ENCODE peak calls at places on chromosomes 7 and 10, in four cellular contexts. H, W, G and M are unnamed samples.

GRCh38 chr7:116258734-116259133 is 48.4 kb downstream of the TES start:
- DNase-seq in W (peak; percentile 52), H (peak; percentile 42), G (no peak), M (no peak)

GRCh38 chr10:114239994-114240345 is 916 bp downstream of the VWA2 start:
- DNase-seq in G (no peak), W (no peak), H (no peak), M (no peak)

GRCh38 chr10:91194497-91195179 is 25.8 kb upstream of the PCGF5 start:
- DNase-seq in H (no peak), W (no peak), G (no peak), M (no peak)

GRCh38 chr7:32481921-32482320 is 8.3 kb downstream of the LSM5 start:
- DNase-seq in G (no peak), H (no peak), W (peak; percentile 37), M (no peak)

GRCh38 chr7:77457779-77458178 is 41.6 kb upstream of the GSAP start:
- DNase-seq in G (no peak), H (no peak), W (no peak), M (no peak)

GRCh38 chr10:43058716-43059335 is 18.0 kb upstream of the RET start:
- DNase-seq in W (no peak), H (no peak), G (no peak), M (no peak)

GRCh38 chr7:98202367-98203195 is 8.7 kb upstream of the BHLHA15 start:
- DNase-seq in H (no peak), W (no peak), G (no peak), M (no peak)

GRCh38 chr10:61633665-61634064 is 29.1 kb upstream of the CABCOCO1 start:
- DNase-seq in W (no peak), H (no peak), G (no peak), M (no peak)

GRCh38 chr10:73877533-73878160 is 3.3 kb upstream of the CAMK2G start:
- DNase-seq in H (no peak), W (no peak), G (no peak), M (no peak)

GRCh38 chr7:40133561-40134427 is 628 bp downstream of the MPLKIP start:
- DNase-seq in H (no peak), W (peak; percentile 58), G (no peak), M (no peak)

GRCh38 chr10:79149662-79150443 is 81.1 kb downstream of the ZMIZ1 start:
- DNase-seq in W (peak; percentile 43), H (peak; percentile 75), G (peak; percentile 77), M (peak; percentile 94)

GRCh38 chr10:79149345-79149661 is 80.5 kb downstream of the ZMIZ1 start:
- DNase-seq in H (no peak), G (no peak), W (no peak), M (no peak)

GRCh38 chr10:79147796-79148451 is 79.2 kb downstream of the ZMIZ1 start:
- DNase-seq in W (no peak), G (no peak), H (no peak), M (no peak)

GRCh38 chr10:79147306-79147705 is 78.5 kb downstream of the ZMIZ1 start:
- DNase-seq in H (no peak), G (no peak), W (no peak), M (no peak)

DNA sequence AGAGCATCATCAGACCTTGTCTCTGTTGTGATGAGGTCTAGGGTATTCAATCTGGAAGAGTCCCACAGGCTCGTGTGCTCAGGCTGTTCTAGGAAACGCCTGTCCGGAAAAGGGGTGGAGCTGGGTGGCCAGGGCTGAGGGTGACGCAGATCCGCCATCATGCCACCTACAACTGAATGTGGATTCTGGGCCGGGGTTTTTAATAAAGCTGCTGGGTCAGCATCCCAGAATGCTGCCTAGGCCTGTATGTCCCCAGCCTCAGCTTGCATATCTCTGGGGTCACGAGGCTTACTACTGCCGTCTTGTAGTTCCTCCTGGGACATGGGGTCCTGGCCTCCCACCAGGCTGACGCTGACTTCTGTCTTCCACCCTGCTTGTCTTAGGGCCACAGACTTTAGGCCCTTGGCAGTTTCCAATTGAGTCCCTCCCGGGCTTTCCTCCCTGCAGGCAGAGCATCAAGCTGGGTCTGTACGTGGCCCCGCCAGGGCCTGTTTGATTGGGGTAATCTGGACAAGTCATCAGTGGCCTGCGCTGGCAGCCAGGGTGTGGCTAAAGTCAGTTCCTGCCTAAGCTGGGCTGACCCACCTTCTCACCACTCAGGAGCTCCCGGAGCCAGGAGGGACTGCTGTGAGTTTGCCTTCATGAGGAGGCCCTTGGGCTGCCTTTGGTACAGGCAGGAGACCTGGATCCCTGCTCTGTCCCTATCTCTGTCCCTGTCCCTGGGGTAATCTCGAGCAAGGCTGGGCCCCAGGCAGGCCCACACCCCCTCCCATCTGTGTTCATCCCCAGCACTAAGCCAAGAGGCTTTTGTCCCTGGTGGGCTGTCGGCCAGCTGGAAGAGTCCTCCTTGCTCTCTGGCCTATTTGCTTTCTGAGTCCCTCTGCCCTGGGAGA is 79.9 kb downstream of the ZMIZ1 start:
- DNase-seq in W (peak; percentile 82), H (peak; percentile 71), G (no peak), M (peak; percentile 88)
- TF ChIP-seq POLR2A in W (peak; percentile 54), H (no peak), G (no peak), M (peak; percentile 39)

GRCh38 chr7:100887186-100887954 is 2.1 kb downstream of the UFSP1 start:
- DNase-seq in G (no peak), W (peak; percentile 45), H (peak; percentile 30), M (no peak)
- TF ChIP-seq POLR2A in G (no peak), W (peak; percentile 12), H (no peak), M (no peak)

GRCh38 chr10:78248651-78249464 is 215.2 kb downstream of the RPS24 start:
- DNase-seq in W (no peak), H (no peak), G (peak; percentile 38), M (no peak)

GRCh38 chr10:78250313-78251040 is 216.8 kb downstream of the RPS24 start:
- DNase-seq in W (no peak), H (no peak), G (no peak), M (no peak)

GRCh38 chr10:78253072-78253853 is 219.6 kb downstream of the RPS24 start:
- DNase-seq in G (no peak), H (no peak), W (no peak), M (no peak)

GRCh38 chr10:78249690-78250089 is 216.0 kb downstream of the RPS24 start:
- DNase-seq in G (no peak), H (no peak), W (no peak), M (no peak)

DNA sequence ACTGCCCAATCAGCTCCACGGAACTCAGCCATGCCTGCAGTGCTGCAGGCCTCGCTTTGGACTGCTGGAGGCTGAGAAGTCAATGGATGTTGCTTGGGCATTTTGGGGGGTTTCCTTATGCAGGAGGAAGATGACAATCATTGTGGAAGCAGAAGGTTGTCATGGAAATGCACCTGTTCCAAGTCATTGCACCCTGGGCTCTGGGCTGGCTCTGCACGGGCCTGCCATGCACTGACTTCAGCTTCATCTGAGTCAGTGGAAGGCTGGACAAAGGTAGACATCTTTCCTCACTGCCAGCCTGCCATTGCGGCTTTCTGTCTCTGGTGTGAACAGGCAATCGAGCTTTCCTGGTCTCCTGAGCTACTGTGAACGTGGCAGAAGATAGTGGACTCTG is 217.4 kb downstream of the RPS24 start:
- DNase-seq in W (no peak), H (no peak), G (no peak), M (no peak)
- TF ChIP-seq POLR2A in W (no peak), H (no peak), G (no peak), M (no peak)

DNA sequence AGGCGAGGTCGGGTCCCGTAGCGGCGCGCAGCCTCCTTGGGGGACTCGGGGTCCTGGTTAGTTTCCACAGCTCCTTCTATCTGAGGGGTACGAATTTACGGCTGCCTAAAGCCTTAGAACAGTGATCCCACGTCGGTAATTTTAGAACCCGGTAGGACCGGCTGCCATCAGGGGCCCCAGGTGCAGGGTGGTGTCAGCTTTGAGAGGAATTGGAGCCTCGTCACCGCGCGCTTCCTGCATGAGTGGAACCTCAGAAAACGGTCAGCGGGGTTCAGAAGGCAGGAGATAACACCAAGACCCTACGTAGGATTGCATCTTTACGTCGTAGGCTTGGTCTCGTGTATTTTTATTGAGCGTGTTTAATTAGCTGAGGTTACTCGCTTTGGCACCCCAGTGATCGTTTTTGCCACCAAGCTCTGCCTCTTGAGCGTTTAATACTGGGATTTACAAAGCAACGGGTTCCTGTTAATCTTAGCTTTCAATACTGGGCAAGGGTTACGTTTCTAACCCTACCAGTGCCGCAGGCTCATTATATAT is 443 bp downstream of the RNF32 start:
- DNase-seq in W (peak; percentile 80), H (no peak), G (no peak), M (no peak)
- TF ChIP-seq POLR2A in W (peak; percentile 48), H (no peak), G (no peak), M (no peak)